ENCODE peak calls at places on chromosomes 11 and 22, in five cellular contexts. G is H54; X is activated gamma-delta T cell treated with anti-CD3 and anti-CD28 coated beads, Interleukin-2, amount 50 U/mL, for 16 hours; M is T-cell; Q is EL. A is an unnamed sample.

GRCh38 chr11:62921573-62922188 is 518 bp upstream of the CHRM1 start:
- DNase-seq in G (peak), X (no peak), M (no peak), Q (peak), A (no peak)

GRCh38 chr11:66800720-66801428 is 42.4 kb upstream of the RCE1 start:
- DNase-seq in G (no peak), X (no peak), M (no peak), Q (no peak), A (no peak)

GRCh38 chr22:38907767-38908166 is 35.8 kb upstream of the CBX6 start:
- DNase-seq in G (no peak), X (no peak), M (no peak), Q (no peak), A (no peak)

GRCh38 chr11:12274558-12275197 is 102.7 kb upstream of the PARVA start:
- DNase-seq in G (no peak), X (no peak), M (no peak), Q (peak), A (no peak)

GRCh38 chr11:120518356-120518755 is 6.8 kb downstream of the GRIK4 start:
- DNase-seq in G (no peak), X (no peak), M (no peak), Q (no peak), A (no peak)

GRCh38 chr11:120881591-120881990 is 142.3 kb upstream of the TBCEL start:
- DNase-seq in G (no peak), X (no peak), M (no peak), Q (no peak), A (no peak)

GRCh38 chr11:70205049-70205725 is 2.1 kb downstream of the FADD start:
- DNase-seq in G (no peak), X (no peak), M (no peak), Q (peak), A (no peak)

GRCh38 chr22:20284471-20285086 is 16.5 kb upstream of the RTN4R start:
- DNase-seq in G (no peak), X (no peak), M (no peak), Q (no peak), A (no peak)

GRCh38 chr11:17570034-17570433 is 23.0 kb downstream of the OTOG start:
- DNase-seq in G (no peak), X (no peak), M (no peak), Q (no peak), A (no peak)

GRCh38 chr11:32316232-32316631 is 119.1 kb downstream of the WT1 start:
- DNase-seq in G (no peak), X (no peak), M (no peak), Q (no peak), A (no peak)

GRCh38 chr11:8354622-8355417 is 91.1 kb upstream of the LMO1 start:
- DNase-seq in G (no peak), X (no peak), M (no peak), Q (no peak), A (no peak)

GRCh38 chr11:132874638-132875037 is 657.7 kb downstream of the OPCML start:
- DNase-seq in G (no peak), X (no peak), M (no peak), Q (peak), A (no peak)

GRCh38 chr22:19818264-19819208 is 36.1 kb downstream of the GNB1L start:
- DNase-seq in G (no peak), X (no peak), M (no peak), Q (no peak), A (no peak)

GRCh38 chr22:41910599-41911291 is 4.1 kb downstream of the SHISA8 start:
- DNase-seq in G (no peak), X (no peak), M (no peak), Q (peak), A (no peak)

GRCh38 chr11:129643031-129643721 is 172.5 kb upstream of the TMEM45B start:
- DNase-seq in G (no peak), X (no peak), M (no peak), Q (peak), A (no peak)

GRCh38 chr22:24413726-24414385 is 13.5 kb upstream of the ADORA2A start:
- DNase-seq in G (no peak), X (no peak), M (no peak), Q (no peak), A (no peak)

GRCh38 chr11:60867871-60868681 is 734 bp downstream of the ZP1 start:
- DNase-seq in G (no peak), X (no peak), M (no peak), Q (no peak), A (no peak)

GRCh38 chr11:87879118-87879517 is 296.1 kb downstream of the RAB38 start:
- DNase-seq in G (no peak), X (no peak), M (no peak), Q (peak), A (no peak)

GRCh38 chr11:75422248-75423231 is 10.5 kb downstream of the KLHL35 start:
- DNase-seq in G (no peak), X (no peak), M (no peak), Q (no peak), A (no peak)

GRCh38 chr11:65864758-65865471 is 4.7 kb downstream of the MUS81 start:
- DNase-seq in G (no peak), X (no peak), M (no peak), Q (no peak), A (no peak)

GRCh38 chr22:17924735-17925727 is 99.3 kb downstream of the MICAL3 start:
- DNase-seq in G (no peak), X (no peak), M (no peak), Q (peak), A (peak)

GRCh38 chr11:59818572-59818971 is 8.0 kb upstream of the MRPL16 start:
- DNase-seq in G (no peak), X (no peak), M (no peak), Q (no peak), A (peak)

GRCh38 chr22:29840498-29840897 is 2.4 kb upstream of the ASCC2 start:
- DNase-seq in G (no peak), X (no peak), M (no peak), Q (peak), A (no peak)

GRCh38 chr22:39703890-39704658 is 133.5 kb downstream of the CACNA1I start:
- DNase-seq in G (no peak), X (no peak), M (no peak), Q (no peak), A (no peak)

GRCh38 chr11:87299041-87299481 is 261.3 kb downstream of the TMEM135 start:
- DNase-seq in G (no peak), X (no peak), M (no peak), Q (peak), A (no peak)